ENCODE peak calls at places on chromosomes 6 and 20, in six cellular contexts. F is astrocyte, Q is psoas muscle, H is endothelial cell of umbilical vein, R is cardiac muscle cell, I is A549. U is an unnamed sample.

GRCh38 chr6:43391448-43392031 is 22.1 kb upstream of the ZNF318 start:
- DNase-seq in Q (no peak), R (no peak), H (no peak), I (no peak), F (peak; percentile 21), U (no peak)

GRCh38 chr6:2467929-2468600 is 222.7 kb upstream of the GMDS start:
- DNase-seq in F (no peak), H (no peak), R (no peak), Q (no peak), I (no peak), U (no peak)

GRCh38 chr6:146315321-146316254 is 228.0 kb upstream of the RAB32 start:
- DNase-seq in I (no peak), Q (no peak), H (no peak), R (no peak), F (peak; percentile 9), U (no peak)

GRCh38 chr6:169379495-169380070 is 125.9 kb upstream of the THBS2 start:
- DNase-seq in Q (no peak), R (no peak), I (no peak), H (no peak), F (no peak), U (no peak)

GRCh38 chr6:112946051-112946450 is 598.9 kb downstream of the RFPL4B start:
- DNase-seq in I (no peak), H (no peak), R (no peak), Q (no peak), F (peak; percentile 94), U (no peak)

GRCh38 chr6:169956580-169956979 is 205.2 kb downstream of the ERMARD start:
- DNase-seq in R (no peak), F (no peak), H (no peak), Q (no peak), I (no peak), U (no peak)

GRCh38 chr20:22226849-22227248 is 357.5 kb downstream of the FOXA2 start:
- DNase-seq in R (no peak), I (no peak), F (no peak), H (no peak), Q (no peak), U (no peak)

GRCh38 chr6:47097092-47097945 is 55.2 kb upstream of the ADGRF1 start:
- DNase-seq in I (peak; percentile 78), Q (peak; percentile 35), F (peak; percentile 57), H (peak; percentile 77), R (peak; percentile 80), U (peak; percentile 50)

GRCh38 chr20:44087857-44088120 is 99.2 kb downstream of the JPH2 start:
- DNase-seq in Q (no peak), I (no peak), H (no peak), F (no peak), R (no peak), U (no peak)

GRCh38 chr6:25138024-25138696 is 141.0 kb upstream of the CARMIL1 start:
- DNase-seq in H (peak; percentile 84), I (peak; percentile 57), R (no peak), F (peak; percentile 65), Q (peak; percentile 32), U (peak; percentile 75)

GRCh38 chr20:25226433-25227316 is 21.2 kb upstream of the PYGB start:
- DNase-seq in I (no peak), F (no peak), Q (peak; percentile 38), H (peak; percentile 14), R (no peak), U (no peak)

GRCh38 chr6:151216812-151217211 is 23.0 kb upstream of the AKAP12 start:
- DNase-seq in I (no peak), Q (no peak), R (no peak), F (no peak), H (no peak), U (no peak)

GRCh38 chr6:40588480-40588879 is 1.3 kb upstream of the LRFN2 start:
- DNase-seq in Q (no peak), F (no peak), H (no peak), R (no peak), I (no peak), U (no peak)

GRCh38 chr6:156662025-156662445 is 115.1 kb upstream of the ARID1B start:
- DNase-seq in R (no peak), H (peak; percentile 59), Q (peak; percentile 21), I (peak; percentile 80), F (no peak), U (no peak)

GRCh38 chr20:36091561-36092423 is 62.7 kb upstream of the EPB41L1 start:
- DNase-seq in H (no peak), F (no peak), I (no peak), R (no peak), Q (no peak), U (no peak)

GRCh38 chr6:105943514-105943913 is 142.6 kb upstream of the PRDM1 start:
- DNase-seq in Q (no peak), R (no peak), I (no peak), H (no peak), F (no peak), U (no peak)

GRCh38 chr20:10537850-10538480 is 102.9 kb downstream of the SLX4IP start:
- DNase-seq in H (no peak), F (peak; percentile 73), R (no peak), Q (no peak), I (no peak), U (no peak)

GRCh38 chr6:71383891-71384489 is 95.4 kb downstream of the OGFRL1 start:
- DNase-seq in H (peak; percentile 84), F (no peak), Q (no peak), I (peak; percentile 48), R (peak; percentile 35), U (peak; percentile 75)

GRCh38 chr6:13375360-13375878 is 47.1 kb upstream of the TBC1D7 start:
- DNase-seq in H (no peak), Q (no peak), I (no peak), F (no peak), R (no peak), U (no peak)

DNA sequence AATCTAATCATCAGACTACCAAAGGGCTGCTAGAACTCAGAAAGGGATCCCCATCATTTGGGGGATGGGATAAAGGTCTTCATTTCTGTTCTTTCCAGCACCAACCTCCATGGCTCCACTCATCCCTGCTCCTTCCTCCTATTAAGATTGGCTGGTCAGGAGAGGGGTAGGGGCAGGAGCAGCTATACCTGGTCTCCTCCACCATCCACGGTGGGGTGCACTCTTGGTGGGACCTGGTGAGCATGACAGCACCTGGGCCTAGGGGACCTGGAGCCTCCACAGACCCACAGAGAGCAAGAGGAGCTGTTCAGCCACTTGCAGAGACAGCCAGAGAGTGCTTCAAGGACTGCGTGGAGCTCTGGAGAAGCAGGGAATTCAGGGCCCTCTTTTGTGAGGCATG is 6.1 kb upstream of the ULBP2 start:
- DNase-seq in H (no peak), Q (no peak), I (no peak), F (no peak), R (no peak), U (no peak)
- H3K27ac ChIP-seq in H (no peak overlapping the region), Q (no peak overlapping the region), I (no peak overlapping the region), F (no peak overlapping the region), R (no peak overlapping the region), U (no peak overlapping the region)

GRCh38 chr6:159974932-159975331 is 6.0 kb downstream of the IGF2R start:
- DNase-seq in R (no peak), F (no peak), H (no peak), I (no peak), Q (no peak), U (no peak)

GRCh38 chr6:159977242-159978214 is 8.6 kb downstream of the IGF2R start:
- DNase-seq in H (no peak), I (no peak), R (no peak), F (peak; percentile 73), Q (peak; percentile 55), U (no peak)

GRCh38 chr6:159979136-159979874 is 10.4 kb downstream of the IGF2R start:
- DNase-seq in I (no peak), Q (peak; percentile 70), R (peak; percentile 42), H (peak; percentile 46), F (peak; percentile 74), U (peak; percentile 80)

GRCh38 chr6:159978291-159979135 is 9.6 kb downstream of the IGF2R start:
- DNase-seq in I (no peak), Q (no peak), F (no peak), R (no peak), H (no peak), U (no peak)

GRCh38 chr6:159976844-159977241 is 8.0 kb downstream of the IGF2R start:
- DNase-seq in R (no peak), F (no peak), I (no peak), Q (no peak), H (no peak), U (no peak)
- H3K4me1 ChIP-seq in R (peaks cover 49% of the 10 kb centered on the region), F (peaks cover 39% of the 10 kb centered on the region), I (peaks cover 28% of the 10 kb centered on the region), Q (peaks cover 96% of the 10 kb centered on the region), H (peaks cover 15% of the 10 kb centered on the region), U (peaks cover 40% of the 10 kb centered on the region)

GRCh38 chr6:166691199-166691598 is 64.1 kb upstream of the RPS6KA2 start:
- DNase-seq in I (no peak), F (peak; percentile 75), Q (peak; percentile 52), H (peak; percentile 88), R (peak; percentile 84), U (no peak)

GRCh38 chr6:166693880-166694279 is 66.8 kb upstream of the RPS6KA2 start:
- DNase-seq in R (no peak), H (no peak), Q (no peak), I (no peak), F (no peak), U (no peak)

GRCh38 chr6:166688901-166689300 is 61.9 kb upstream of the RPS6KA2 start:
- DNase-seq in Q (no peak), H (no peak), I (no peak), F (no peak), R (no peak), U (no peak)

GRCh38 chr6:166692723-166693302 is 65.8 kb upstream of the RPS6KA2 start:
- DNase-seq in F (no peak), H (no peak), R (no peak), Q (no peak), I (no peak), U (no peak)

DNA sequence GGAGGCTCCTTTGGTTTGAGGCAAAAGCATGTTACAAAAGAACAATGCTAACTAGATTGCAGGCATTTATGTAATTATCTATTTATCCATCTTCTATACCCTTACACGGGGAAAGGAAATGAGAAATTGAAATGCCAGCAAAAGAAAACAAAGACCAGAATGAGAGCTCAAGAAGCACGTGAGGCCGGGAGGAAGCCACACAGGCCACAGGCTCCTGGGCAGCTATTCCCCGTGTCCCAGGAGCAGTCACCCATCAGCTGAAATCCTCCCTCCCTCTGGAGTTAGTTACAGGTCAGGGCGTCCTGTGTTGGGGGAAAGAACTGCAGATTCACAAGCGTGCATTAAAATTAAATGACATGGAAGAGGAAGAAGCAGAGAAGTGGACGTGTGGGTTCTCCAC is 64.7 kb upstream of the RPS6KA2 start:
- DNase-seq in I (no peak), F (no peak), H (peak; percentile 79), Q (no peak), R (no peak), U (no peak)
- H3K27ac ChIP-seq in I (no peak overlapping the region), F (peak overlapping the region; percentile 13), H (peak overlapping the region; percentile 68), Q (peak overlapping the region; percentile 98), R (peak overlapping the region; percentile 77), U (no peak overlapping the region)

DNA sequence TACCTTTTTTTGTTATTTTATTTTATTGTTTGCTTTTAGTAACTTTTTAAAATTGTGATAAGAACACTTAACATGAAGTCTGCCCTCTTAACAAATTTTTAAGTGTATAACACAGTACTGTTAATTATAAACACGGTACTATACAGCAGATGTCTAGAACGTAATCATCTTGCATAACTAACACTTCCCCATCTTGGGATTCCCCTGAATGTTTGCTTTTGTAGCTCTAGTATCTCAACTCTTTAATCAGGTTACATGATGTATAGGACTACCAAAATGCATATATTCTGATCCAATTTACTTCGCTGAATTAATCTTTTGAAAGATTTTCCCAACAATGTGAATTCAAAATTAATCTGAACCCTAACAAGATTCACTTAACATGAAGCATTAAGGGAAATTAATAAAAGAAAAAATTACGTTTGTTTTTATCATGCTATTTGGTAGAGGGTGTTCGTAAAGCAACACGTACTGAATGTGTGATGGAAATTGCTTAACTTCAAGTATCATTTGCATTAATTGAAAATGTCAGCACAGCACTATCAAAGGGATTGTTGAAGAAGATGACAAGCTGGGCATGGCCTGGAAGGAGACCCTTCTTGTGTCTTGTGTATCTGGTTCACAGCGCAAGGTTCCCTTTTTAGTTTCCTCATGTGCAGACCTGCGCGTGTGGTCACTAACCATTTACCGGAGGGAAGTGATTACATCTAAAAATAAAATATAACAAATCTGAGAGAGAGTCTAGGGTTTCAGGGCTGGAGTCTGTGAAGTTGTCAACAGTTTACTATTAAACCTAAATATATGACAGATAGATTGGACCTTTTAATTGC is 15.2 kb downstream of the COL19A1 start:
- DNase-seq in H (no peak), R (no peak), F (no peak), Q (no peak), I (no peak), U (no peak)
- H3K4me1 ChIP-seq in H (no peaks in the 10 kb centered on the region), R (no peaks in the 10 kb centered on the region), F (no peaks in the 10 kb centered on the region), Q (peaks cover 4% of the 10 kb centered on the region), I (no peaks in the 10 kb centered on the region), U (no peaks in the 10 kb centered on the region)

U was measured in SJSA1.